ENCODE peak calls at places on chromosomes 13 and 19, in four cellular contexts. B, Q, E and U are unnamed samples.

GRCh38 chr13:19767966-19768365 is 14.8 kb downstream of the PSPC1 start:
- DNase-seq in E (peak; percentile 13), Q (no peak), B (peak; percentile 61), U (no peak)

GRCh38 chr19:5533257-5533656 is 34.5 kb downstream of the TINCR start:
- DNase-seq in B (no peak), E (no peak), Q (no peak), U (no peak)

GRCh38 chr13:46173656-46174055 is 8.3 kb downstream of the LCP1 start:
- DNase-seq in Q (no peak), B (no peak), E (no peak), U (no peak)

GRCh38 chr13:50238922-50239321 is 223.7 kb downstream of the KCNRG start:
- DNase-seq in E (no peak), B (no peak), Q (no peak), U (no peak)

GRCh38 chr13:66657165-66657895 is 572.8 kb downstream of the PCDH9 start:
- DNase-seq in Q (peak; percentile 92), E (peak; percentile 73), B (peak; percentile 98), U (peak; percentile 81)

GRCh38 chr19:44809856-44810554 is 1.1 kb downstream of the BCAM start:
- DNase-seq in Q (no peak), B (no peak), E (no peak), U (peak; percentile 31)

GRCh38 chr19:17264641-17264979 is at the start of gene USHBP1:
- DNase-seq in Q (no peak), E (no peak), B (peak; percentile 74), U (peak; percentile 78)

GRCh38 chr13:102608944-102609343 is 12.2 kb downstream of the TPP2 start:
- DNase-seq in E (no peak), Q (no peak), B (no peak), U (no peak)

GRCh38 chr19:13234518-13234917 is 84.3 kb downstream of the IER2 start:
- DNase-seq in Q (no peak), E (peak; percentile 52), B (no peak), U (no peak)

GRCh38 chr19:50510121-50510670 is 795 bp downstream of the JOSD2 start:
- DNase-seq in B (peak; percentile 68), Q (no peak), E (peak; percentile 75), U (peak; percentile 57)

GRCh38 chr19:46731007-46731501 is 14.1 kb upstream of the PRKD2 start:
- DNase-seq in B (peak; percentile 85), Q (peak; percentile 73), E (no peak), U (peak; percentile 74)

GRCh38 chr13:60584976-60585375 is 188.0 kb downstream of the TDRD3 start:
- DNase-seq in Q (no peak), E (no peak), B (no peak), U (no peak)

GRCh38 chr13:60583196-60583908 is 186.3 kb downstream of the TDRD3 start:
- DNase-seq in B (no peak), E (no peak), Q (no peak), U (no peak)

GRCh38 chr13:60583911-60584753 is 187.1 kb downstream of the TDRD3 start:
- DNase-seq in E (peak; percentile 19), Q (no peak), B (no peak), U (no peak)
- H3K4me3 ChIP-seq in E (peak overlapping the region; percentile 1), Q (no peak overlapping the region), B (no peak overlapping the region), U (no peak overlapping the region)

GRCh38 chr19:54142166-54142780 is 4.7 kb downstream of the CNOT3 start:
- DNase-seq in E (no peak), B (no peak), Q (no peak), U (no peak)
- H3K27ac ChIP-seq in E (no peak overlapping the region), B (no peak overlapping the region), Q (no peak overlapping the region), U (no peak overlapping the region)

DNA sequence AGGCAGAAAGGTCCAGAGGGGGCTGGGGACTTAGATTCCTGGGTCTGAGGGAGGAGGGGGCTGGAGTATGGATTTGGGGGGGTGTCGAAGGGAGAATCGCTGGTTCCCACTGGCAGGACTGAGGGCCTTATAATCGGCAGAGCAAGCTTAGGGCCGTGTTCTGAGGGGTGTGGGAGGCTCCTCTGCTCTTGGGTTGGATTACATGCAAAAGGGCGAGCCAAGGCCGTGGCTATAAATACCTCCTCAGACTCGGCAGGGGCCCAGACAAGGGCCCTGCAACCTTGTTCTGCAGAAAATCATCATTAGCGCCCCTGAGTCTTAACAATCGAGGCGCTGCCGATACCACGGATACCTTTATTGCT is 707 bp upstream of the MAMSTR start:
- DNase-seq in E (no peak), B (no peak), Q (no peak), U (no peak)
- H3K4me3 ChIP-seq in E (peak overlapping the region; percentile 58), B (peak overlapping the region; percentile 37), Q (peak overlapping the region; percentile 47), U (peak overlapping the region; percentile 13)

GRCh38 chr19:37954421-37954874 is 47.4 kb downstream of the SIPA1L3 start:
- DNase-seq in Q (no peak), B (no peak), E (no peak), U (no peak)
- H3K27ac ChIP-seq in Q (peak overlapping the region; percentile 70), B (no peak overlapping the region), E (no peak overlapping the region), U (no peak overlapping the region)

DNA sequence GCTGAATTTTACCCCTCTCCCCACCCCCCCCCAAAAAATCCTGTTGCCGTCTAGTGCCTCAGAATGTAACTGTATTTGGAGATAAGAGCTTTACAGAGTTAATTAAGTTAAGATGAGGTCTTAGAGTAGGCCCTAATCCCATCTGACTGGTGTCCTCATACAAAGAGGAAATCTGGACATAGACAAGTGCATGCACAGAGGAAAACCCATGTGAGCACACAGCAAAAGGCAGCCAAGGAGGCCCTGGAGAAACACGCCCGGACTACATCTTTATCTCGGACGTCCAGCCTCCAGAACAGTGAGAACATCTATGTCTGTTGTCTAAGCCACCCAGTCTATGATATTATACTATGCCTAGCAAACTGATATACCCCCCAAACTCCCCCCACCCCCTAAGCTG is 193.8 kb downstream of the KATNAL1 start:
- DNase-seq in E (peak; percentile 38), Q (no peak), B (no peak), U (no peak)
- H3K4me3 ChIP-seq in E (no peak overlapping the region), Q (no peak overlapping the region), B (no peak overlapping the region), U (no peak overlapping the region)

GRCh38 chr19:40420451-40420765 is 5.4 kb downstream of the SERTAD1 start:
- DNase-seq in B (no peak), E (no peak), Q (no peak), U (no peak)
- H3K27ac ChIP-seq in B (peak overlapping the region; percentile 94), E (peak overlapping the region; percentile 92), Q (peak overlapping the region; percentile 81), U (peak overlapping the region; percentile 99)

DNA sequence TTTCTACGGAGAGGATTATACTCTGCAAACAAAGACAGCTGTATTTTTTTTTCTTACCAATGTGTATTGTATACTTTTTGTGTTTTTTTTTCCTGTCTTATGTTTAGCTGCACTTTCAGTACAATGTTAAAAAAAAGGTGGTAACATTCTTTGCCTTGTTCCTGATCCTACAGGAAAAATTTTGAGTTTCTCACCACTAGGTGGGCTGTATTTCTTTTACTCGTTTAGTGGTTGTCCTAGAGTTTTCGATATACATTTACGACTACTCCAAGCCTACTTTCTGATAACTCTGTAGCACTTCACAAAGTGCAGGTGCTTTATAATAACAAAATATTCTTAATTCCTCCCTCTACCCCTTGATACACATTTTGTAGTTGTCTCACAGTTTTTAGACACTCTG is 652.2 kb downstream of the UQCRFS1 start:
- DNase-seq in Q (no peak), B (no peak), E (no peak), U (no peak)
- H3K4me3 ChIP-seq in Q (no peak overlapping the region), B (no peak overlapping the region), E (no peak overlapping the region), U (no peak overlapping the region)

GRCh38 chr13:41008349-41008980 is 10.7 kb downstream of the ELF1 start:
- DNase-seq in E (no peak), B (no peak), Q (no peak), U (no peak)
- H3K27ac ChIP-seq in E (no peak overlapping the region), B (no peak overlapping the region), Q (peak overlapping the region; percentile 51), U (no peak overlapping the region)

DNA sequence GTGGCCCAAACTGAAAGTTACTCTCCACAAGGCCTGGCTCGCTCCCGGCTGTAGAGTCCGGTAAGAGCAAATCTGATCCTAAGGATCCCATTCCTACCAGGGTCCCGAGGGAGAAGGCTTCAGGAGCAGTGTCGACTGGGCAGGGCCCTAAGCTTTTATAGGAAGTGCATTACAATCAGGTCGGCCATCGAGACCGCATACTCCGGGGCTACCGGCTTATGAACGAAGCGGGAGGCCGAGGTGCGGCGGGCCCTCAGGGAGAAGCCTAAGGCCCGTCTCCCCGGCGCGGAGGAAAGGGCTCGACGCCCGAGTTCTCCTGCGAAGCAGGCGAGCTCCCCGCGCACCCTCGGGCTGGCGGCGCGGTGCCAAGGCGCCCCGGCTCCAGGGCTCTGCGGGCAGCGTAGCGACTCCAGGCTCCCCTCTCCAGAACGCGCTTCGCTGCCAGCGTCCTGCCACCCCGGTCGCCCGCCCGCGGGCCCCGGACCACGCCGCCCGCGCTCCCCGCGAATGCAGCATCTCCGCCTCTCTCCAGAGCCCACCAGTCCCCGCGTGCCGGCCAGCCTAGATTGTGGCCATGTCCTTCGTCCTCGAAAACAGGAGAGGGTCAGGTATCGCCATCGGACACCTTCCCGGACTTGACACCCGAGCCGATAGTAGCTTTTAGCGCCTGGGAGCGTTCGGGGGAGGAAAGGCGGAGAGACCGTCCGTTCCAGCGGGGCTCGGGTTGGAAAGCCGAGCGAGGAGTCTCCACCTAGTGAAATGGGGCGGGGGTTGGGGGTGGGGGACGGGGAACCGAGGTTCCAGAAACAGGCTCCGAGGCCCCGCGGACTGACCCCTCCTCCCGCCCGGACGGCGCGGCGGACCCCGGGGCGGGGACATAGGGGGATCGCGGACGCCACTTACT is 1.3 kb downstream of the EFNB2 start:
- DNase-seq in B (peak; percentile 59), E (peak; percentile 57), Q (no peak), U (peak; percentile 72)
- H3K4me3 ChIP-seq in B (peak overlapping the region; percentile 26), E (peak overlapping the region; percentile 75), Q (peak overlapping the region; percentile 80), U (peak overlapping the region; percentile 88)

DNA sequence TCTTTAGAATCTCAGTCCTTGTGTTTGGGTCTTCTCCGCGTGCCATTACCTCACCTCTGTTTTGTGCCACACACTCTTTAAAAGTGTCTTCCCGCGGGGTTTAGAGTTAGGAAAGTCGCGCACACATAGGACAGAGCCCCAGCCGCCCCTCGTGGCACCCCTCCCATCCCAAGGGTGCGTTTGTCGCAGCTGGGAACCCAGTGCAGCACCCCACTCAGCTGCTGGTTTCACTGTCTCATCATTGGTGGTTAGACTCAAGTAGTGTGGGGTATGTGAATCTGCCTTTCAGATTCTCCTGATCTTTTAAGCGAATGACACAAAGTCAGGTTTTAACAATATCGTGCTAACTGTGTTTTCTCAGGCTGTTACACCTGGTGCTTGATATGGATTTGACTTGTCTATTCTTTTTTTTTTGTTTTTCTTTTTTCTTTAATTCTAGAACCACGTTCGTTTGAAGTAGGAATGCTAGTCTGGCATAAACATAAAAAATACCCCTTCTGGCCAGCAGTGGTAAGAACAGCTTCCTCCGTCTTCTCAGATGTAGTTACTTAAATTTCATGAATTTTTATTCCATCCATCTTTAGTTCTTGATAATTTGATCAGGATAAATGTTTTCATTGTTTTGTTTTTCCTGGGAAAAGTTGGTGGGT is 19.5 kb upstream of the NDUFS7 start:
- DNase-seq in Q (no peak), B (no peak), E (no peak), U (no peak)
- H3K27ac ChIP-seq in Q (no peak overlapping the region), B (no peak overlapping the region), E (no peak overlapping the region), U (no peak overlapping the region)